ENCODE peak calls at places on chromosomes 4 and X, in six cellular contexts. K is astrocyte of the spinal cord, Y is colonic mucosa, H is neural progenitor cell, F is heart left ventricle, P is transverse colon. W is an unnamed sample.

GRCh38 chr4:48877827-48878535 is 28.6 kb downstream of the OCIAD2 start:
- DNase-seq in K (no peak), Y (no peak), H (no peak), F (no peak), P (no peak), W (no peak)

GRCh38 chr4:1187182-1187581 is 14.8 kb upstream of the SPON2 start:
- DNase-seq in K (no peak), Y (peak; percentile 25), H (no peak), F (no peak), P (peak; percentile 27), W (no peak)

GRCh38 chrX:20029728-20030127 is 38.9 kb upstream of the BCLAF3 start:
- DNase-seq in K (no peak), Y (peak; percentile 82), H (no peak), F (no peak), P (peak; percentile 77), W (no peak)

GRCh38 chr4:3655485-3656429 is 110.4 kb upstream of the ADRA2C start:
- DNase-seq in K (no peak), Y (no peak), H (no peak), F (no peak), P (no peak), W (no peak)

GRCh38 chrX:1502241-1502640 is 34.7 kb downstream of the P2RY8 start:
- DNase-seq in K (no peak), Y (no peak), H (no peak), F (no peak), P (peak; percentile 44), W (no peak)

GRCh38 chrX:41335590-41336331 is 1.8 kb downstream of the DDX3X start:
- DNase-seq in K (peak; percentile 62), Y (no peak), H (no peak), F (no peak), P (no peak), W (peak; percentile 55)

GRCh38 chr4:35739305-35739704 is 505.0 kb downstream of the ARAP2 start:
- DNase-seq in K (no peak), Y (no peak), H (no peak), F (no peak), P (no peak), W (no peak)

GRCh38 chr4:42331914-42332368 is 65.3 kb upstream of the SHISA3 start:
- DNase-seq in K (peak; percentile 51), Y (no peak), H (no peak), F (peak; percentile 39), P (no peak), W (no peak)

GRCh38 chrX:56211701-56212100 is 20.5 kb upstream of the KLF8 start:
- DNase-seq in K (no peak), Y (no peak), H (no peak), F (no peak), P (no peak), W (no peak)

DNA sequence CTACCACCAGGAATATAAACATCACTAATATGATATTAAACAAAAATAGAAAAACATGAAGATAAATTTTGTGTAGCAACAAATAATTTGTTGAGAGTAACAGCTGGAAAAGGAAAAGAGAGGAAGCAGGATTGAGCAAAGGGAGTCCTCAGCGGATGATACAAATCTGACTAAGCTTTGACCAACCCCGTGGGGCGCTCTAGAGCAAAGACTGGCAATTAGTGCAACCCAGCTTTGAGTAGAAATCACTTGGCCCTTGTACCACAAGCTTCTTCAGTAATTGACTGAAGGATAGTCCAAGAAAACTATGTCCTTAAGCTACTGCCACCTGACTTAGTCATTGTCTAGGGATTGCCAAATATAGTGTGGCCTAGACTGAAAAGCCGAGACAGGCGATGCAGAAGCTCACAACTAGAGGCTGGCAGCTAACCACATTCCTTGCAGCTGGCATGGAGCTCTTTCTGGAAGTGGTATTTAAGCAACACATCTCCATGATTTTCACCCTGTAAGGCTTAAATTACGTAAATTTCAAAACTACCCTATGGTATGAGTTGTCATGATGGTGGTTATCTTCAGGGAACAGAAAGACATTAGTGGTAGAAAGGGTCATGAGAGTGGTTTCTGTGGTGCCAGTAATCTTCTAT is 396.0 kb downstream of the PDGFC start:
- DNase-seq in K (peak; percentile 72), Y (no peak), H (peak; percentile 23), F (no peak), P (no peak), W (no peak)
- H3K4me3 ChIP-seq in K (no peak overlapping the region), Y (no peak overlapping the region), H (no peak overlapping the region), F (no peak overlapping the region), P (no peak overlapping the region), W (no peak overlapping the region)

GRCh38 chr4:149841686-149842085 is 26.0 kb upstream of the IQCM start:
- DNase-seq in K (no peak), Y (no peak), H (no peak), F (no peak), P (no peak), W (no peak)
- TF ChIP-seq CTCF in K (no peak), Y (no peak), H (no peak), F (no peak), P (no peak), W (no peak)

GRCh38 chr4:88320780-88321373 is 36.5 kb upstream of the PPM1K start:
- DNase-seq in K (peak; percentile 39), Y (peak; percentile 24), H (no peak), F (peak; percentile 31), P (peak; percentile 38), W (peak; percentile 31)
- H3K4me3 ChIP-seq in K (no peak overlapping the region), Y (no peak overlapping the region), H (no peak overlapping the region), F (no peak overlapping the region), P (no peak overlapping the region), W (no peak overlapping the region)

DNA sequence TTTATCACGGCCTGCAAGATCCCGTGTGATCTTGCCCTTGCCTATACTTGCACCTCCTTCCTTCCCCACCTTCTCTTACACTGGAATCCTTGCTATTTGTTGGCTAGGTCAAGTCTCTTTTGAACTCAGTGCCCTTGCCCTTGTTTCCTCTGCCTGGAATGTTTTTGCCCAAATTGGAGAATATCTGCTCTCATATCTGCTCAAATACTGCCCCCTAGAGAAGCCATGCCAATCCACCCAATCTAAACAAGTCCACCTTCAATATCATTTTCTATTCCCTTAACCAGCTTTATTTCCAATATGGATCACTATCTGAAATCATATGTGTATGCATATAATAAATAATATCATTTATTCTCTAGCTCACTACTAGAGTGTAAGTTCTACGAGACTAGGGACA is 1044.2 kb upstream of the FTHL17 start:
- DNase-seq in K (no peak), Y (no peak), H (no peak), F (no peak), P (no peak), W (no peak)
- TF ChIP-seq CTCF in K (no peak), Y (no peak), H (peak; percentile 25), F (no peak), P (no peak), W (no peak)

GRCh38 chrX:133094098-133094731 is 2.7 kb downstream of the USP26 start:
- DNase-seq in K (no peak), Y (peak; percentile 23), H (no peak), F (no peak), P (no peak), W (no peak)

GRCh38 chrX:133097031-133097430 is at the start of gene USP26:
- DNase-seq in K (no peak), Y (no peak), H (no peak), F (no peak), P (no peak), W (no peak)
- H3K4me3 ChIP-seq in K (no peak within 1 kb of the TSS), Y (no peak within 1 kb of the TSS), H (no peak within 1 kb of the TSS), F (no peak within 1 kb of the TSS), P (no peak within 1 kb of the TSS), W (no peak within 1 kb of the TSS)

GRCh38 chrX:130268500-130269170 is at the start of gene ZNF280C:
- DNase-seq in K (peak; percentile 94), Y (peak; percentile 87), H (peak; percentile 84), F (peak; percentile 92), P (peak; percentile 92), W (peak; percentile 74)
- TF ChIP-seq CTCF in K (peak; percentile 26), Y (no peak), H (peak; percentile 30), F (no peak), P (no peak), W (peak; percentile 39)

GRCh38 chrX:43744284-43744683 is 88.2 kb downstream of the MAOA start:
- DNase-seq in K (no peak), Y (no peak), H (no peak), F (no peak), P (no peak), W (no peak)

GRCh38 chrX:43741843-43742573 is 85.9 kb downstream of the MAOA start:
- DNase-seq in K (peak; percentile 33), Y (no peak), H (no peak), F (no peak), P (no peak), W (peak; percentile 19)

GRCh38 chrX:43745938-43746721 is 90.0 kb downstream of the MAOA start:
- DNase-seq in K (peak; percentile 7), Y (no peak), H (no peak), F (no peak), P (no peak), W (no peak)

GRCh38 chrX:43743100-43743822 is 87.2 kb downstream of the MAOA start:
- DNase-seq in K (no peak), Y (no peak), H (no peak), F (no peak), P (no peak), W (no peak)
- H3K4me3 ChIP-seq in K (no peak overlapping the region), Y (no peak overlapping the region), H (no peak overlapping the region), F (no peak overlapping the region), P (no peak overlapping the region), W (no peak overlapping the region)

DNA sequence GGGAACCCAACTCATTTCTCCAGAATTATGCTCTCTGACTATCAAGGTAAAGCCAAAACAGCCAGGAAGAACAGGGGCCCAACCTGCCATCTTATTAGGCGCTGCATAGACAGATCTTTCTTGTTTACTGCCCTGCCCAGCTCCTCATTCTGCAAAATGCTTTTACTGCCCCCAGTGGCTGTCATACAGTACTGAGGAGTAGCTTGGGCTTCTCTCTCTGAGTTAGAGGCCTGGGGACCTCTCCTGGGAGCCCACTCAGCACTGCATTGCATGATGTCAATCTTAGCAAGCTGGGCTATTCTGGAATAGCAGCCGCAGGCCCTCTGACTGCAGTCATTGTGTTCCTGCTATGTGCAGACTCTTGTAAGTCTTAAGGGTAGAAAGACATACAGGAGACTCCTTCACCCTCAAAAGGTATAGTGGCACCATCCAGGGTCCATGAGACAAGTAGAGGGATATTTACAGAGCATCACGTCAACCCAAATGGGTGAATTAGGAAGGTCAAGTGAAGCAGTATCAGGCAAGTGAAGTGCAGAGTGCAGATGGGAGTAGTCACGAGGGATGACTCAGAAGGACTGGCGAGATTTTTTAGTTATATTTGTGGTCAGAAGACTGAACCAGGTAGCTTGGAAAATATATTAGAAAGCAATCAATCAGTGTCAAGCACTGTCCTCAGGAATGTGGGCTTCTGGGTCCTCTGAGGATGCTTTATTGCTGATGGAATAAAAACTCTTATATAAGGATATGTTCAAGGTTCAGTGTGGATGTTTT is 294.1 kb upstream of the SFRP2 start:
- DNase-seq in K (no peak), Y (no peak), H (peak; percentile 69), F (no peak), P (no peak), W (peak; percentile 13)
- TF ChIP-seq CTCF in K (peak; percentile 26), Y (no peak), H (peak; percentile 65), F (no peak), P (peak; percentile 22), W (peak; percentile 42)

GRCh38 chrX:44338361-44338760 is 5.1 kb downstream of the EFHC2 start:
- DNase-seq in K (no peak), Y (no peak), H (no peak), F (no peak), P (no peak), W (no peak)

GRCh38 chrX:44344687-44345086 is 1.2 kb upstream of the EFHC2 start:
- DNase-seq in K (no peak), Y (no peak), H (no peak), F (no peak), P (no peak), W (no peak)

GRCh38 chrX:44342866-44343265 is 606 bp downstream of the EFHC2 start:
- DNase-seq in K (no peak), Y (no peak), H (no peak), F (no peak), P (no peak), W (no peak)

GRCh38 chrX:44344194-44344593 is 722 bp upstream of the EFHC2 start:
- DNase-seq in K (no peak), Y (no peak), H (no peak), F (peak; percentile 24), P (peak; percentile 38), W (no peak)

GRCh38 chrX:44343412-44343942 is at the start of gene EFHC2:
- DNase-seq in K (no peak), Y (no peak), H (peak; percentile 46), F (peak; percentile 48), P (peak; percentile 28), W (no peak)
- H3K4me3 ChIP-seq in K (peak within 1 kb of the TSS; percentile 34), Y (peak within 1 kb of the TSS; percentile 28), H (peak within 1 kb of the TSS; percentile 38), F (peak within 1 kb of the TSS; percentile 50), P (peak within 1 kb of the TSS; percentile 29), W (peak within 1 kb of the TSS; percentile 40)

W was measured in astrocyte of the cerebellum.